ENCODE peak calls at places on chromosomes 3 and 15, in eight cellular contexts. K is HCT116, N is neural crest cell, J is endothelial cell, X is AG04450, L is foreskin fibroblast, E is kidney, Q is upper lobe of left lung. P is an unnamed sample.

GRCh38 chr3:133472242-133472641 is 72.4 kb downstream of the BFSP2 start:
- DNase-seq in K (no peak), N (peak; percentile 18), J (no peak), X (no peak), L (peak; percentile 30), E (no peak), Q (peak; percentile 87), P (no peak)

GRCh38 chr3:99953596-99953995 is 135.9 kb downstream of the CMSS1 start:
- DNase-seq in K (no peak), N (no peak), J (no peak), X (no peak), L (no peak), E (no peak), Q (no peak), P (no peak)

GRCh38 chr15:90203922-90204321 is 2.8 kb downstream of the SEMA4B start:
- DNase-seq in K (no peak), N (no peak), J (no peak), X (no peak), L (no peak), E (peak; percentile 91), Q (no peak), P (no peak)

GRCh38 chr15:88196961-88197360 is 59.6 kb downstream of the NTRK3 start:
- DNase-seq in K (no peak), N (no peak), J (no peak), X (no peak), L (no peak), E (no peak), Q (no peak), P (no peak)

GRCh38 chr15:58873267-58873666 is 60.2 kb downstream of the SLTM start:
- DNase-seq in K (no peak), N (no peak), J (no peak), X (no peak), L (peak; percentile 59), E (no peak), Q (no peak), P (no peak)

GRCh38 chr15:89496155-89497098 is at the start of gene RHCG:
- DNase-seq in K (no peak), N (peak; percentile 42), J (peak; percentile 55), X (no peak), L (peak; percentile 16), E (peak; percentile 71), Q (peak; percentile 89), P (peak; percentile 57)

GRCh38 chr3:124993462-124993861 is 58.9 kb upstream of the MUC13 start:
- DNase-seq in K (no peak), N (no peak), J (no peak), X (no peak), L (peak; percentile 43), E (peak; percentile 80), Q (peak; percentile 16), P (no peak)

GRCh38 chr15:96322401-96323249 is 7.9 kb upstream of the NR2F2 start:
- DNase-seq in K (no peak), N (peak; percentile 71), J (no peak), X (no peak), L (no peak), E (peak; percentile 93), Q (peak; percentile 87), P (no peak)

GRCh38 chr15:67082007-67082536 is 16.7 kb downstream of the SMAD3 start:
- DNase-seq in K (no peak), N (no peak), J (no peak), X (no peak), L (no peak), E (no peak), Q (no peak), P (no peak)

GRCh38 chr3:28328188-28329151 is 20.1 kb upstream of the ZCWPW2 start:
- DNase-seq in K (no peak), N (no peak), J (no peak), X (no peak), L (peak; percentile 8), E (no peak), Q (no peak), P (no peak)

GRCh38 chr15:66080791-66081475 is 172.6 kb downstream of the MEGF11 start:
- DNase-seq in K (no peak), N (no peak), J (peak; percentile 36), X (peak; percentile 30), L (peak; percentile 51), E (peak; percentile 81), Q (peak; percentile 70), P (peak; percentile 46)
- TF ChIP-seq CTCF in K (no peak), N (peak; percentile 40), J (no peak), X (no peak), L (no peak), E (no peak), Q (no peak), P (no peak)

GRCh38 chr15:99399612-99400011 is 148.3 kb downstream of the LRRC28 start:
- DNase-seq in K (no peak), N (no peak), J (no peak), X (no peak), L (no peak), E (no peak), Q (no peak), P (no peak)
- TF ChIP-seq CTCF in K (no peak), N (no peak), J (no peak), X (no peak), L (no peak), E (no peak), Q (no peak), P (no peak)

DNA sequence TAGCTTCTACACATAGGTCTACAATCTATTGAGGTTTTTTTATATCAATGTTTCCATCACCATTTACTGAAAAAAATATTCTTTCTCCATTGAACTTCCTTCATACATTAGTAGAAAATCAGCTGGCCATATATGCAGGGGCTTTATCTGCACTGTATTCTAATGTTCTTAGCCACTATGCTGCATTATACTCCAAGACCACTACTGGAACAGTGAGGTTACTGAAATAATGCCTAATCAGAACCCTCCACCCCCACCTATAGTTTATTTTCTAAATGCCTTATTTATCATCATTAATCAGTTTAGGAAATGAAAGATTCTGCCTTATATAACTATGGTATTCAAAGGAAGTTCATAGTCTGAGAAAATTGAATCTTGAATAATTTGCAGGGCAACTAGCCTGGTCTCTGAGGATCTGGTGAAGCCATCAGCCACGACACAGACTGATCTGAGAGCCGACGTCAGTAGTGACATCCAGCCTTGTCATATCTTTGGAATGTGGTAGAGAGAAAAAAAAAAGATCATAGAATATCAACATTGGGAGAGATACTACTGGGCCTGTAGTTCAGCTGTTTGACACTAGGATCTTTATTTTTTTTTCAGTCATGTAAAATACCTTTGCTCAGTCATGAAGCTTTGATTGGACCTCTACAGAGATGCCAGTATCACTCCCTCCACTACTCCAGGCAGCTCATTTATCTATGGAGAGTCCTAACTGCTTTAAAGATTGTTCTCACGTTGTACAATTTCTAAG is 66.6 kb downstream of the P3H2 start:
- DNase-seq in K (peak; percentile 68), N (no peak), J (no peak), X (no peak), L (peak; percentile 72), E (no peak), Q (no peak), P (no peak)
- TF ChIP-seq CTCF in K (no peak), N (peak; percentile 41), J (no peak), X (no peak), L (no peak), E (no peak), Q (no peak), P (peak; percentile 19)

GRCh38 chr15:82540984-82541431 is 751 bp upstream of the RPS17 start:
- DNase-seq in K (no peak), N (no peak), J (no peak), X (no peak), L (no peak), E (peak; percentile 77), Q (peak; percentile 77), P (no peak)
- TF ChIP-seq CTCF in K (no peak), N (no peak), J (no peak), X (no peak), L (no peak), E (no peak), Q (no peak), P (no peak)

DNA sequence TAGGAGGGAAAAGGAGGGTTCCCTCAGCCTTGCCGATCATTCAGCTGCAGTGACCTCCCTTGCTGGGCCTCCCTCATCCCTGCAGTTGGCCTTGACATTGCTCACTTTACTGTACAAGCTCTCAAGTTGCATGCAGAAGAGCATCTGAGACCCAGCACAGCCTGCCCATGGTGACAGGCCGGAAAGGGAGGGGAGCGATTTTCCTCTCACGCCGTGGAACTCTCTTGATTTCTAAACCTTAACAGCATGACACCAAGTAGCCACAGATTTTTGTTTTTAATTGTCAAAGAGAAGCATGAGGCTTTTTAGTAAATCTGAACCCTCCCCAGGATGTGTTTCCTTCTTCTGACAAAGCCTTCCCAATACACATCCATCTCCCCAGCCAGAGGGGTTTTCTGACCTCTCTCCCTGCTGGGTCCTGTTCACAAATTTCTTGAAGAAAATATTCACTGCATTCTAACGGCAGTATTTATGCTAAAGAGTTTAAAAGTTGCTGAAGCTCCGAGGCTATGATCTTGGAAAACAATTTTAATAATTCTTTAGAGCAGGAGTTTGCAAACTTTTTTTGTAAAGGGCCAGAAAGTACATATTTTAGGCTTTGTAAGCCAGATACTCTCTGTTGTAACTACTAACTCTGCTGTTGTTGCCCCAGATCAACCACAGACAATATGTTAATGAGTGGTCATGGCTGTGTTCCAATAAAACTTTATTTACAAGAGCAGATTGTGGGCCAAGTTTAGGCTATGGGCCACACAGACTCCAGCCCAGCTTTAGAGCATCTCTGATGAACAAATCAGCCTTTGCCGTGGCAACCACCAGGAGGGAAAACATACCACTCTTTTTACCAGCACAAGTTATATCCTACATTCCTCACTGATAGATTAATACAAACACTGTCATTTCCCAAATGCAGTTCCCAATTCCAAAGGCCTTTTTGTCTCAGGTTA is 34.8 kb downstream of the LMCD1 start:
- DNase-seq in K (no peak), N (no peak), J (no peak), X (peak; percentile 86), L (peak; percentile 55), E (no peak), Q (no peak), P (no peak)
- TF ChIP-seq CTCF in K (no peak), N (no peak), J (no peak), X (no peak), L (no peak), E (no peak), Q (no peak), P (no peak)

GRCh38 chr3:196145420-196146262 is 63.8 kb upstream of the TFRC start:
- DNase-seq in K (no peak), N (no peak), J (no peak), X (no peak), L (no peak), E (no peak), Q (no peak), P (no peak)

GRCh38 chr3:196149375-196149774 is 61.8 kb downstream of the ZDHHC19 start:
- DNase-seq in K (no peak), N (no peak), J (no peak), X (no peak), L (no peak), E (no peak), Q (no peak), P (no peak)

GRCh38 chr3:196149922-196150321 is 61.3 kb downstream of the ZDHHC19 start:
- DNase-seq in K (no peak), N (no peak), J (no peak), X (no peak), L (no peak), E (no peak), Q (no peak), P (no peak)

GRCh38 chr3:196147116-196147515 is 64.1 kb downstream of the ZDHHC19 start:
- DNase-seq in K (no peak), N (no peak), J (no peak), X (no peak), L (no peak), E (no peak), Q (no peak), P (no peak)

GRCh38 chr3:196150481-196150880 is 60.7 kb downstream of the ZDHHC19 start:
- DNase-seq in K (no peak), N (no peak), J (no peak), X (no peak), L (no peak), E (no peak), Q (no peak), P (no peak)
- TF ChIP-seq CTCF in K (no peak), N (no peak), J (no peak), X (no peak), L (no peak), E (no peak), Q (no peak), P (no peak)

GRCh38 chr15:52078876-52079700 is 33.5 kb downstream of the BCL2L10 start:
- DNase-seq in K (peak; percentile 54), N (peak; percentile 88), J (peak; percentile 91), X (no peak), L (no peak), E (peak; percentile 83), Q (no peak), P (peak; percentile 61)
- TF ChIP-seq CTCF in K (peak; percentile 69), N (peak; percentile 81), J (peak; percentile 70), X (peak; percentile 79), L (peak; percentile 80), E (peak; percentile 70), Q (peak; percentile 66), P (peak; percentile 71)